ENCODE peak calls at places on chromosome 18, in four cellular contexts. Y, R, Z and V are unnamed samples.

GRCh38 chr18:13433088-13433487 is 214.5 kb downstream of the LDLRAD4 start:
- DNase-seq in Y (no peak), R (no peak), Z (no peak), V (no peak)

GRCh38 chr18:61651145-61651879 is 241.5 kb downstream of the RNF152 start:
- DNase-seq in Y (no peak), R (no peak), Z (no peak), V (no peak)

GRCh38 chr18:12628706-12629702 is 28.9 kb downstream of the SPIRE1 start:
- DNase-seq in Y (no peak), R (no peak), Z (no peak), V (no peak)

GRCh38 chr18:44198296-44199284 is 482.1 kb upstream of the SETBP1 start:
- DNase-seq in Y (no peak), R (no peak), Z (no peak), V (no peak)

GRCh38 chr18:25915907-25916306 is 174.5 kb downstream of the SS18 start:
- DNase-seq in Y (no peak), R (no peak), Z (no peak), V (no peak)

GRCh38 chr18:60675801-60676200 is 303.2 kb upstream of the MC4R start:
- DNase-seq in Y (no peak), R (no peak), Z (no peak), V (no peak)

GRCh38 chr18:70333757-70334156 is 44.9 kb downstream of the SOCS6 start:
- DNase-seq in Y (peak; percentile 98), R (no peak), Z (no peak), V (peak; percentile 32)

GRCh38 chr18:76618721-76619120 is 123.7 kb upstream of the ZNF516 start:
- DNase-seq in Y (no peak), R (no peak), Z (no peak), V (no peak)

GRCh38 chr18:22113144-22113813 is 56.1 kb upstream of the GATA6 start:
- DNase-seq in Y (peak; percentile 21), R (no peak), Z (no peak), V (no peak)

GRCh38 chr18:12838178-12838634 is 45.8 kb downstream of the PTPN2 start:
- DNase-seq in Y (peak; percentile 90), R (no peak), Z (no peak), V (no peak)

GRCh38 chr18:40852406-40852805 is 1102.6 kb upstream of the PIK3C3 start:
- DNase-seq in Y (no peak), R (no peak), Z (no peak), V (no peak)

GRCh38 chr18:74396252-74397204 is 60.6 kb downstream of the DIPK1C start:
- DNase-seq in Y (no peak), R (no peak), Z (no peak), V (no peak)

GRCh38 chr18:25974630-25975077 is 115.8 kb downstream of the SS18 start:
- DNase-seq in Y (no peak), R (no peak), Z (no peak), V (no peak)

GRCh38 chr18:41372266-41372665 is 582.8 kb upstream of the PIK3C3 start:
- DNase-seq in Y (no peak), R (no peak), Z (no peak), V (no peak)

GRCh38 chr18:25181581-25181980 is 170.4 kb downstream of the ZNF521 start:
- DNase-seq in Y (no peak), R (no peak), Z (no peak), V (no peak)

GRCh38 chr18:6775702-6776101 is 46.2 kb downstream of the ARHGAP28 start:
- DNase-seq in Y (no peak), R (no peak), Z (no peak), V (no peak)

GRCh38 chr18:3441290-3441689 is 8.7 kb upstream of the TGIF1 start:
- DNase-seq in Y (peak; percentile 41), R (no peak), Z (no peak), V (no peak)

GRCh38 chr18:13362051-13362450 is 143.5 kb downstream of the LDLRAD4 start:
- DNase-seq in Y (no peak), R (no peak), Z (no peak), V (no peak)

GRCh38 chr18:12420831-12421421 is 13.2 kb downstream of the PRELID3A start:
- DNase-seq in Y (peak; percentile 66), R (no peak), Z (no peak), V (no peak)

GRCh38 chr18:2965797-2966196 is 47.1 kb downstream of the LPIN2 start:
- DNase-seq in Y (no peak), R (no peak), Z (no peak), V (no peak)

GRCh38 chr18:383135-383534 is 115.3 kb upstream of the THOC1 start:
- DNase-seq in Y (no peak), R (no peak), Z (no peak), V (no peak)

GRCh38 chr18:75799449-75800330 is 372.2 kb upstream of the SMIM21 start:
- DNase-seq in Y (no peak), R (no peak), Z (no peak), V (no peak)

GRCh38 chr18:63962137-63962536 is 7.7 kb upstream of the SERPINB8 start:
- DNase-seq in Y (no peak), R (no peak), Z (no peak), V (no peak)

GRCh38 chr18:8705941-8706544 is 687 bp downstream of the MTCL1 start:
- DNase-seq in Y (no peak), R (no peak), Z (no peak), V (no peak)

GRCh38 chr18:44679912-44680270 is 797 bp upstream of the SETBP1 start:
- DNase-seq in Y (no peak), R (no peak), Z (no peak), V (no peak)

GRCh38 chr18:26574958-26575864 is 26.9 kb upstream of the KCTD1 start:
- DNase-seq in Y (peak; percentile 52), R (no peak), Z (no peak), V (no peak)

GRCh38 chr18:59760212-59760997 is 63.2 kb upstream of the CCBE1 start:
- DNase-seq in Y (no peak), R (no peak), Z (no peak), V (no peak)

GRCh38 chr18:77254711-77255110 is 5.1 kb downstream of the GALR1 start:
- DNase-seq in Y (no peak), R (no peak), Z (no peak), V (no peak)

GRCh38 chr18:45522371-45522770 is 92.9 kb upstream of the SLC14A2 start:
- DNase-seq in Y (no peak), R (no peak), Z (no peak), V (no peak)

GRCh38 chr18:12271376-12272235 is 17.4 kb downstream of the CIDEA start:
- DNase-seq in Y (peak; percentile 68), R (peak; percentile 87), Z (peak; percentile 51), V (peak; percentile 49)

GRCh38 chr18:3898866-3899613 is 449.1 kb downstream of the TGIF1 start:
- DNase-seq in Y (no peak), R (no peak), Z (no peak), V (no peak)

GRCh38 chr18:23684515-23685197 is 4.6 kb upstream of the LAMA3 start:
- DNase-seq in Y (peak; percentile 47), R (no peak), Z (no peak), V (no peak)

GRCh38 chr18:3771121-3771971 is 321.4 kb downstream of the TGIF1 start:
- DNase-seq in Y (peak; percentile 48), R (peak; percentile 92), Z (peak; percentile 38), V (peak; percentile 41)

GRCh38 chr18:79393626-79394401 is 1.9 kb upstream of the NFATC1 start:
- DNase-seq in Y (peak; percentile 28), R (peak; percentile 79), Z (no peak), V (peak; percentile 44)

GRCh38 chr18:13611058-13611615 is 115.2 kb downstream of the FAM210A start:
- DNase-seq in Y (no peak), R (no peak), Z (no peak), V (no peak)

GRCh38 chr18:66724664-66725356 is 120.9 kb upstream of the CDH19 start:
- DNase-seq in Y (peak; percentile 81), R (no peak), Z (no peak), V (no peak)

GRCh38 chr18:62663731-62664336 is 51.5 kb upstream of the PHLPP1 start:
- DNase-seq in Y (no peak), R (peak; percentile 63), Z (no peak), V (no peak)
- TF ChIP-seq TCF7L2 in Y (no peak), R (no peak), Z (no peak), V (no peak)

GRCh38 chr18:10233082-10233875 is 221.2 kb upstream of the APCDD1 start:
- DNase-seq in Y (no peak), R (no peak), Z (no peak), V (no peak)

GRCh38 chr18:10235553-10235952 is 218.9 kb upstream of the APCDD1 start:
- DNase-seq in Y (no peak), R (no peak), Z (no peak), V (no peak)

GRCh38 chr18:10234281-10234680 is 220.2 kb upstream of the APCDD1 start:
- DNase-seq in Y (no peak), R (no peak), Z (no peak), V (no peak)

GRCh38 chr18:10232062-10232461 is 222.4 kb upstream of the APCDD1 start:
- DNase-seq in Y (no peak), R (no peak), Z (no peak), V (no peak)

GRCh38 chr18:10234912-10235439 is 219.5 kb upstream of the APCDD1 start:
- DNase-seq in Y (no peak), R (no peak), Z (no peak), V (no peak)
- TF ChIP-seq TCF7L2 in Y (no peak), R (no peak), Z (no peak), V (no peak)

GRCh38 chr18:34871435-34871834 is 161.3 kb downstream of the DTNA start:
- DNase-seq in Y (no peak), R (no peak), Z (no peak), V (no peak)

GRCh38 chr18:34866739-34867138 is 156.6 kb downstream of the DTNA start:
- DNase-seq in Y (no peak), R (no peak), Z (no peak), V (no peak)

GRCh38 chr18:34873966-34874365 is 163.9 kb downstream of the DTNA start:
- DNase-seq in Y (no peak), R (no peak), Z (no peak), V (no peak)

GRCh38 chr18:34867520-34867919 is 157.4 kb downstream of the DTNA start:
- DNase-seq in Y (peak; percentile 12), R (no peak), Z (no peak), V (peak; percentile 18)

DNA sequence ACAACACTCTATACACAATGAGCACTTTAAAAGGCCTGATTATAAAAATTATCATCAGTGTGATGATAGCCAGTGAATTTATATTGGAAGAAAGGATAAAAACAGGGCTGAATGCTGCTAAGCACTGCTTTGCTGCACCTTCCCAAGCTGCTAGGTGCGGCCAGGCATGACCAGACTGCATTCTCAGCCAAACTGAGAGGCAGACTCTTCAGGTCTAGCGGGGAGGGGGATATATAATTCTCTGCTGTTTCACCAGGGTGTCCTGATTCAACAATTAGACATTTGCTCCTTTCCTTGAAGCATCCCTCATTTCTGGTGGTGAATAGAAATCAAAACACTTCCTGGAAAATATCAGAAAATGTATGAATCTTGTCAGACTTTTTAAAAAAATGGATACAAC is 160.8 kb downstream of the DTNA start:
- DNase-seq in Y (no peak), R (no peak), Z (no peak), V (no peak)
- TF ChIP-seq TCF7L2 in Y (no peak), R (no peak), Z (no peak), V (no peak)

GRCh38 chr18:39701839-39702238 is 2136.2 kb upstream of the CELF4 start:
- DNase-seq in Y (peak; percentile 88), R (no peak), Z (no peak), V (peak; percentile 1)
- TF ChIP-seq TCF7L2 in Y (no peak), R (no peak), Z (no peak), V (no peak)